ENCODE peak calls at places on chromosomes 5 and 9, in six cellular contexts. One of them, this sample, is unnamed.

GRCh38 chr9:113129466-113129865 is 21.3 kb upstream of the SLC31A2 start:
- DNase-seq in OCI-LY7: no peak
- DNase-seq in iPS-NIHi11: no peak
- DNase-seq in HTR-8/SVneo: no peak
- DNase-seq in germinal center: no peak
- DNase-seq in EL: no peak
- DNase-seq in this sample: no peak

GRCh38 chr5:154714271-154714986 is 40.7 kb upstream of the LARP1 start:
- DNase-seq in HTR-8/SVneo: no peak
- DNase-seq in EL: peak
- DNase-seq in OCI-LY7: no peak
- DNase-seq in iPS-NIHi11: no peak
- DNase-seq in germinal center: peak
- DNase-seq in this sample: no peak

GRCh38 chr5:116544542-116545241 is 29.9 kb downstream of the SEMA6A start:
- DNase-seq in germinal center: no peak
- DNase-seq in iPS-NIHi11: no peak
- DNase-seq in HTR-8/SVneo: no peak
- DNase-seq in EL: no peak
- DNase-seq in OCI-LY7: no peak
- DNase-seq in this sample: peak

GRCh38 chr9:34139477-34140146 is 13.1 kb upstream of the DCAF12 start:
- DNase-seq in HTR-8/SVneo: peak
- DNase-seq in germinal center: no peak
- DNase-seq in OCI-LY7: peak
- DNase-seq in EL: peak
- DNase-seq in iPS-NIHi11: peak
- DNase-seq in this sample: peak

GRCh38 chr5:100855940-100856339 is 47.1 kb downstream of the ST8SIA4 start:
- DNase-seq in HTR-8/SVneo: no peak
- DNase-seq in OCI-LY7: peak
- DNase-seq in iPS-NIHi11: no peak
- DNase-seq in EL: no peak
- DNase-seq in germinal center: no peak
- DNase-seq in this sample: no peak

GRCh38 chr9:18939943-18940342 is 93.1 kb downstream of the SAXO1 start:
- DNase-seq in iPS-NIHi11: no peak
- DNase-seq in OCI-LY7: no peak
- DNase-seq in EL: no peak
- DNase-seq in HTR-8/SVneo: no peak
- DNase-seq in germinal center: no peak
- DNase-seq in this sample: no peak

GRCh38 chr5:52738095-52738506 is 49.6 kb upstream of the ITGA1 start:
- DNase-seq in HTR-8/SVneo: no peak
- DNase-seq in OCI-LY7: no peak
- DNase-seq in germinal center: no peak
- DNase-seq in iPS-NIHi11: no peak
- DNase-seq in EL: no peak
- DNase-seq in this sample: no peak

GRCh38 chr5:1110930-1111726 is 735 bp downstream of the SLC12A7 start:
- DNase-seq in OCI-LY7: no peak
- DNase-seq in HTR-8/SVneo: peak
- DNase-seq in iPS-NIHi11: peak
- DNase-seq in EL: no peak
- DNase-seq in germinal center: no peak
- DNase-seq in this sample: peak

GRCh38 chr5:58262226-58262625 is 197.7 kb downstream of the PLK2 start:
- DNase-seq in germinal center: no peak
- DNase-seq in iPS-NIHi11: no peak
- DNase-seq in OCI-LY7: no peak
- DNase-seq in EL: peak
- DNase-seq in HTR-8/SVneo: no peak
- DNase-seq in this sample: no peak

GRCh38 chr9:4126184-4126865 is 173.5 kb downstream of the GLIS3 start:
- DNase-seq in HTR-8/SVneo: no peak
- DNase-seq in germinal center: no peak
- DNase-seq in iPS-NIHi11: no peak
- DNase-seq in OCI-LY7: no peak
- DNase-seq in EL: peak
- DNase-seq in this sample: no peak

GRCh38 chr5:61897251-61897650 is 408.8 kb upstream of the KIF2A start:
- DNase-seq in HTR-8/SVneo: no peak
- DNase-seq in EL: no peak
- DNase-seq in OCI-LY7: no peak
- DNase-seq in iPS-NIHi11: no peak
- DNase-seq in germinal center: no peak
- DNase-seq in this sample: no peak

GRCh38 chr9:109010676-109011655 is 2.3 kb downstream of the CTNNAL1 start:
- DNase-seq in germinal center: peak
- DNase-seq in HTR-8/SVneo: peak
- DNase-seq in iPS-NIHi11: no peak
- DNase-seq in EL: peak
- DNase-seq in OCI-LY7: peak
- DNase-seq in this sample: no peak

GRCh38 chr5:83256091-83256775 is 178.9 kb downstream of the XRCC4 start:
- DNase-seq in germinal center: no peak
- DNase-seq in HTR-8/SVneo: no peak
- DNase-seq in iPS-NIHi11: no peak
- DNase-seq in EL: no peak
- DNase-seq in OCI-LY7: no peak
- DNase-seq in this sample: no peak

GRCh38 chr5:170693701-170694100 is 89.8 kb upstream of the GABRP start:
- DNase-seq in germinal center: no peak
- DNase-seq in OCI-LY7: no peak
- DNase-seq in HTR-8/SVneo: no peak
- DNase-seq in iPS-NIHi11: peak
- DNase-seq in EL: no peak
- DNase-seq in this sample: peak

GRCh38 chr9:89378541-89378940 is 60.2 kb downstream of the SECISBP2 start:
- DNase-seq in iPS-NIHi11: no peak
- DNase-seq in OCI-LY7: no peak
- DNase-seq in EL: no peak
- DNase-seq in HTR-8/SVneo: no peak
- DNase-seq in germinal center: no peak
- DNase-seq in this sample: no peak

GRCh38 chr5:96279796-96280542 is 153.1 kb downstream of the PCSK1 start:
- DNase-seq in EL: peak
- DNase-seq in HTR-8/SVneo: no peak
- DNase-seq in germinal center: no peak
- DNase-seq in OCI-LY7: no peak
- DNase-seq in iPS-NIHi11: no peak
- DNase-seq in this sample: no peak

GRCh38 chr9:83445703-83446102 is 92.5 kb downstream of the FRMD3 start:
- DNase-seq in HTR-8/SVneo: no peak
- DNase-seq in germinal center: no peak
- DNase-seq in OCI-LY7: no peak
- DNase-seq in EL: no peak
- DNase-seq in iPS-NIHi11: no peak
- DNase-seq in this sample: no peak

GRCh38 chr5:80186634-80187033 is 69.2 kb downstream of the SERINC5 start:
- DNase-seq in germinal center: no peak
- DNase-seq in OCI-LY7: peak
- DNase-seq in iPS-NIHi11: no peak
- DNase-seq in HTR-8/SVneo: no peak
- DNase-seq in EL: no peak
- DNase-seq in this sample: no peak

GRCh38 chr5:119269061-119269579 is 86.7 kb upstream of the TNFAIP8 start:
- DNase-seq in EL: peak
- DNase-seq in germinal center: peak
- DNase-seq in HTR-8/SVneo: no peak
- DNase-seq in OCI-LY7: peak
- DNase-seq in iPS-NIHi11: peak
- DNase-seq in this sample: peak

GRCh38 chr9:73264636-73265035 is 113.0 kb downstream of the ANXA1 start:
- DNase-seq in iPS-NIHi11: no peak
- DNase-seq in germinal center: no peak
- DNase-seq in HTR-8/SVneo: no peak
- DNase-seq in EL: no peak
- DNase-seq in OCI-LY7: no peak
- DNase-seq in this sample: no peak